ENCODE peak calls at places on chromosomes 6 and 20, in five cellular contexts. One of them, this sample, is unnamed.
A peak's percentile ranks its signal among the peaks of the same experiment; 100 is the strongest.

GRCh38 chr6:87054143-87054833 is 40.6 kb downstream of the CGA start:
- DNase-seq in neural crest cell: no peak
- DNase-seq in dorsolateral prefrontal cortex: no peak
- DNase-seq in astrocyte: no peak
- DNase-seq in heart right ventricle: no peak
- DNase-seq in this sample: no peak

GRCh38 chr6:54690596-54690995 is 156.0 kb upstream of the FAM83B start:
- DNase-seq in neural crest cell: no peak
- DNase-seq in dorsolateral prefrontal cortex: no peak
- DNase-seq in astrocyte: no peak
- DNase-seq in heart right ventricle: no peak
- DNase-seq in this sample: no peak

GRCh38 chr6:56959938-56960337 is 5.0 kb downstream of the BEND6 start:
- DNase-seq in neural crest cell: no peak
- DNase-seq in dorsolateral prefrontal cortex: no peak
- DNase-seq in astrocyte: peak; percentile 75
- DNase-seq in heart right ventricle: no peak
- DNase-seq in this sample: no peak

GRCh38 chr20:9253140-9253539 is 184.3 kb downstream of the PLCB4 start:
- DNase-seq in neural crest cell: no peak
- DNase-seq in dorsolateral prefrontal cortex: no peak
- DNase-seq in astrocyte: no peak
- DNase-seq in heart right ventricle: no peak
- DNase-seq in this sample: no peak

GRCh38 chr6:158064725-158065251 is 83.1 kb downstream of the SYNJ2 start:
- DNase-seq in neural crest cell: no peak
- DNase-seq in dorsolateral prefrontal cortex: no peak
- DNase-seq in astrocyte: no peak
- DNase-seq in heart right ventricle: no peak
- DNase-seq in this sample: peak; percentile 7

GRCh38 chr20:50216543-50217206 is 26.0 kb downstream of the CEBPB start:
- DNase-seq in neural crest cell: no peak
- DNase-seq in dorsolateral prefrontal cortex: no peak
- DNase-seq in astrocyte: no peak
- DNase-seq in heart right ventricle: no peak
- DNase-seq in this sample: no peak

GRCh38 chr20:57329608-57330221 is at the start of gene SPO11:
- DNase-seq in neural crest cell: peak; percentile 14
- DNase-seq in dorsolateral prefrontal cortex: no peak
- DNase-seq in astrocyte: no peak
- DNase-seq in heart right ventricle: no peak
- DNase-seq in this sample: no peak

GRCh38 chr6:144745434-144745833 is 460.3 kb downstream of the UTRN start:
- DNase-seq in neural crest cell: no peak
- DNase-seq in dorsolateral prefrontal cortex: no peak
- DNase-seq in astrocyte: no peak
- DNase-seq in heart right ventricle: no peak
- DNase-seq in this sample: no peak

GRCh38 chr6:24245275-24245674 is 112.6 kb downstream of the DCDC2 start:
- DNase-seq in neural crest cell: no peak
- DNase-seq in dorsolateral prefrontal cortex: no peak
- DNase-seq in astrocyte: no peak
- DNase-seq in heart right ventricle: no peak
- DNase-seq in this sample: no peak

GRCh38 chr6:128743974-128744765 is 138.8 kb upstream of the LAMA2 start:
- DNase-seq in neural crest cell: no peak
- DNase-seq in dorsolateral prefrontal cortex: no peak
- DNase-seq in astrocyte: no peak
- DNase-seq in heart right ventricle: no peak
- DNase-seq in this sample: no peak

GRCh38 chr6:35970181-35970580 is 49.3 kb upstream of the SRPK1 start:
- DNase-seq in neural crest cell: no peak
- DNase-seq in dorsolateral prefrontal cortex: no peak
- DNase-seq in astrocyte: peak; percentile 72
- DNase-seq in heart right ventricle: no peak
- DNase-seq in this sample: no peak

GRCh38 chr6:4970739-4971395 is 33.0 kb downstream of the RPP40 start:
- DNase-seq in neural crest cell: no peak
- DNase-seq in dorsolateral prefrontal cortex: no peak
- DNase-seq in astrocyte: no peak
- DNase-seq in heart right ventricle: no peak
- DNase-seq in this sample: no peak

GRCh38 chr20:50356962-50357782 is 153.0 kb upstream of the PTPN1 start:
- DNase-seq in neural crest cell: no peak
- DNase-seq in dorsolateral prefrontal cortex: no peak
- DNase-seq in astrocyte: no peak
- DNase-seq in heart right ventricle: no peak
- DNase-seq in this sample: no peak

GRCh38 chr20:31992086-31992485 is 18.2 kb upstream of the CCM2L start:
- DNase-seq in neural crest cell: no peak
- DNase-seq in dorsolateral prefrontal cortex: no peak
- DNase-seq in astrocyte: no peak
- DNase-seq in heart right ventricle: no peak
- DNase-seq in this sample: no peak

GRCh38 chr6:157667211-157668033 is 155.6 kb upstream of the SNX9 start:
- DNase-seq in neural crest cell: peak; percentile 61
- DNase-seq in dorsolateral prefrontal cortex: peak; percentile 45
- DNase-seq in astrocyte: peak; percentile 66
- DNase-seq in heart right ventricle: no peak
- DNase-seq in this sample: no peak

GRCh38 chr6:143694013-143694412 is 16.2 kb downstream of the PHACTR2 start:
- DNase-seq in neural crest cell: no peak
- DNase-seq in dorsolateral prefrontal cortex: no peak
- DNase-seq in astrocyte: no peak
- DNase-seq in heart right ventricle: no peak
- DNase-seq in this sample: no peak

GRCh38 chr6:12150812-12151432 is 138.8 kb downstream of the HIVEP1 start:
- DNase-seq in neural crest cell: no peak
- DNase-seq in dorsolateral prefrontal cortex: peak; percentile 34
- DNase-seq in astrocyte: no peak
- DNase-seq in heart right ventricle: no peak
- DNase-seq in this sample: no peak

GRCh38 chr20:50226093-50226974 is 35.7 kb downstream of the CEBPB start:
- DNase-seq in neural crest cell: no peak
- DNase-seq in dorsolateral prefrontal cortex: no peak
- DNase-seq in astrocyte: peak; percentile 58
- DNase-seq in heart right ventricle: no peak
- DNase-seq in this sample: no peak

GRCh38 chr20:58839991-58840747 is 10.5 kb downstream of the GNAS-AS1 start:
- DNase-seq in neural crest cell: no peak
- DNase-seq in dorsolateral prefrontal cortex: no peak
- DNase-seq in astrocyte: no peak
- DNase-seq in heart right ventricle: no peak
- DNase-seq in this sample: no peak

GRCh38 chr6:43891072-43891870 is 121.3 kb downstream of the VEGFA start:
- DNase-seq in neural crest cell: no peak
- DNase-seq in dorsolateral prefrontal cortex: no peak
- DNase-seq in astrocyte: no peak
- DNase-seq in heart right ventricle: no peak
- DNase-seq in this sample: no peak

GRCh38 chr6:125170376-125170775 is 16.8 kb downstream of the TPD52L1 start:
- DNase-seq in neural crest cell: no peak
- DNase-seq in dorsolateral prefrontal cortex: no peak
- DNase-seq in astrocyte: no peak
- DNase-seq in heart right ventricle: no peak
- DNase-seq in this sample: no peak

GRCh38 chr6:41040101-41040910 is 1.3 kb upstream of the UNC5CL start:
- DNase-seq in neural crest cell: no peak
- DNase-seq in dorsolateral prefrontal cortex: no peak
- DNase-seq in astrocyte: peak; percentile 7
- DNase-seq in heart right ventricle: no peak
- DNase-seq in this sample: no peak

GRCh38 chr6:32204268-32204715 is 11.8 kb upstream of the GPSM3 start:
- DNase-seq in neural crest cell: no peak
- DNase-seq in dorsolateral prefrontal cortex: no peak
- DNase-seq in astrocyte: no peak
- DNase-seq in heart right ventricle: no peak
- DNase-seq in this sample: no peak

GRCh38 chr6:42891199-42891722 is 11.8 kb downstream of the RPL7L1 start:
- DNase-seq in neural crest cell: no peak
- DNase-seq in dorsolateral prefrontal cortex: no peak
- DNase-seq in astrocyte: no peak
- DNase-seq in heart right ventricle: no peak
- DNase-seq in this sample: no peak

GRCh38 chr6:41566961-41567360 is 20.8 kb downstream of the FOXP4 start:
- DNase-seq in neural crest cell: no peak
- DNase-seq in dorsolateral prefrontal cortex: no peak
- DNase-seq in astrocyte: no peak
- DNase-seq in heart right ventricle: no peak
- DNase-seq in this sample: no peak

GRCh38 chr6:33581186-33581585 is 1.1 kb upstream of the BAK1 start:
- DNase-seq in neural crest cell: no peak
- DNase-seq in dorsolateral prefrontal cortex: no peak
- DNase-seq in astrocyte: no peak
- DNase-seq in heart right ventricle: no peak
- DNase-seq in this sample: no peak

GRCh38 chr6:33586108-33586640 is 6.1 kb upstream of the BAK1 start:
- DNase-seq in neural crest cell: no peak
- DNase-seq in dorsolateral prefrontal cortex: no peak
- DNase-seq in astrocyte: no peak
- DNase-seq in heart right ventricle: no peak
- DNase-seq in this sample: no peak

GRCh38 chr6:33585403-33586107 is 5.5 kb upstream of the BAK1 start:
- DNase-seq in neural crest cell: peak; percentile 78
- DNase-seq in dorsolateral prefrontal cortex: peak; percentile 79
- DNase-seq in astrocyte: peak; percentile 50
- DNase-seq in heart right ventricle: peak; percentile 84
- DNase-seq in this sample: peak; percentile 78

GRCh38 chr6:33584700-33585402 is 4.8 kb upstream of the BAK1 start:
- DNase-seq in neural crest cell: no peak
- DNase-seq in dorsolateral prefrontal cortex: no peak
- DNase-seq in astrocyte: no peak
- DNase-seq in heart right ventricle: no peak
- DNase-seq in this sample: no peak

DNA sequence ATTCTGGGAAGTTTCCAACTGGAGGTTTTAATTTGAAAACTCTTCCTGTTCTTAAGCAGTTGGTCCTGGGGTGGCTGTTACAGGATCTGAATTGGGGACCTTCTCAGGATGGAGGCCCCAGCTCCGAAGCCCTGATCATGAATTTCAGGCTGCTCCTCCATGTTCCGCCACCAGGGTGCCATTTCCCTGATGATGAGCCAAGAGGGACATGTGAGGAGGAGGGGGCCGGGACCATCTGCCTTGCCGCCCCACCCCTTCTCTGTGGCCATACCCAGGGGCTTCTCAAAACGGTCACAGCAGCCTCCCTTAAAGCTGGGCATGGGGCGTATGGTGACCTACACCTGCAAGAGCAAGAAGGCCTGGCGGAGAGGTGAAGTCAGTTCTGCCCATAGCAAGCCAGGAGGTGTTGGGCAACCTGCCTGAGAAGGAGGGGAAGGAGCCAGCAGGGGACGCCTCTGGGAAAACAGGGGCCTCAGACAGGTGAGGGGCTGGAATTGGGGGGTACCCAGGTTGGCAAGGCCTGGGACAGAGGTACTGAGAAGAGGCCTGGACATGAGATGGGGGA is 3.6 kb upstream of the BAK1 start:
- DNase-seq in neural crest cell: peak; percentile 44
- DNase-seq in dorsolateral prefrontal cortex: no peak
- DNase-seq in astrocyte: no peak
- DNase-seq in heart right ventricle: no peak
- DNase-seq in this sample: no peak
- TF ChIP-seq CTCF in neural crest cell: peak; percentile 51
- TF ChIP-seq CTCF in dorsolateral prefrontal cortex: no peak
- TF ChIP-seq CTCF in astrocyte: peak; percentile 22
- TF ChIP-seq CTCF in heart right ventricle: no peak
- TF ChIP-seq CTCF in this sample: peak; percentile 24

DNA sequence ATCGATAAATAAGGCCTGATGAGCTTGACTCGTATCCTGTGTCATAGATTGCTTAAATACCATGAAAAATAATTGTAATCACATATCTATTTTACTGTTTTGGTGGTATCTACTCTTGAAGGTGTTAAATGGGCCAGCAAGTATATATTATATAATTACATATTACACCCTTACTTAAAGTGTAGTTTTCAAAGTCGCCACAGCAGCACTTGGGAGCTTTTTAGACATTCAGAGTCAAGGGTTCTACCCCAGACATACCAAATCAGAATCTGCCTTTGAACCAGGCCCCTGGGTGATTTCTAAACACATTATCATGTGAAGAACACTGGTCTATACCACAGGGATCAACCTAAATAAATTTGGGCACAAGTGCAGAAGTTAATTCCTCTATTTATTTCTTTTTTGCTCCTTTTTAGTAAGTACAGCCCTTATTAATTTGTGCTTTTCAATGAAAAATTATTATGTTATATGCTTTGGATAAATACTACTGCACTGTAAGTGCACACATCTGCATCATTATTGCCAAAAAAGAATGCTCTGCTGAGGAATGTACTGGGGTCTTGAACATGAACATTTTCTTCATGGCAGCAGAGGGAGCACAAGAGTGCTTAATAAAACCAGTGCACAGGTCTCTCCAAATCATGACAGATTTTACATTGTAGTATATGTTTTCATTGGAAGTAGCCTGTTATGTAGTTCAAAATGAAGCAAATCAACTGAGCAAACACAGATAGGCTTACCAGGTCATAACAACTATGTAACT is 3.1 kb upstream of the ATXN1 start:
- DNase-seq in neural crest cell: no peak
- DNase-seq in dorsolateral prefrontal cortex: no peak
- DNase-seq in astrocyte: peak; percentile 65
- DNase-seq in heart right ventricle: no peak
- DNase-seq in this sample: no peak
- TF ChIP-seq CTCF in neural crest cell: peak; percentile 58
- TF ChIP-seq CTCF in dorsolateral prefrontal cortex: peak; percentile 25
- TF ChIP-seq CTCF in astrocyte: peak; percentile 57
- TF ChIP-seq CTCF in heart right ventricle: no peak
- TF ChIP-seq CTCF in this sample: peak; percentile 59

GRCh38 chr6:15512126-15512525 is 150.7 kb downstream of the DTNBP1 start:
- DNase-seq in neural crest cell: no peak
- DNase-seq in dorsolateral prefrontal cortex: peak; percentile 58
- DNase-seq in astrocyte: no peak
- DNase-seq in heart right ventricle: no peak
- DNase-seq in this sample: no peak
- TF ChIP-seq CTCF in neural crest cell: peak; percentile 25
- TF ChIP-seq CTCF in dorsolateral prefrontal cortex: peak; percentile 29
- TF ChIP-seq CTCF in astrocyte: peak; percentile 6
- TF ChIP-seq CTCF in heart right ventricle: peak; percentile 19
- TF ChIP-seq CTCF in this sample: peak; percentile 53

DNA sequence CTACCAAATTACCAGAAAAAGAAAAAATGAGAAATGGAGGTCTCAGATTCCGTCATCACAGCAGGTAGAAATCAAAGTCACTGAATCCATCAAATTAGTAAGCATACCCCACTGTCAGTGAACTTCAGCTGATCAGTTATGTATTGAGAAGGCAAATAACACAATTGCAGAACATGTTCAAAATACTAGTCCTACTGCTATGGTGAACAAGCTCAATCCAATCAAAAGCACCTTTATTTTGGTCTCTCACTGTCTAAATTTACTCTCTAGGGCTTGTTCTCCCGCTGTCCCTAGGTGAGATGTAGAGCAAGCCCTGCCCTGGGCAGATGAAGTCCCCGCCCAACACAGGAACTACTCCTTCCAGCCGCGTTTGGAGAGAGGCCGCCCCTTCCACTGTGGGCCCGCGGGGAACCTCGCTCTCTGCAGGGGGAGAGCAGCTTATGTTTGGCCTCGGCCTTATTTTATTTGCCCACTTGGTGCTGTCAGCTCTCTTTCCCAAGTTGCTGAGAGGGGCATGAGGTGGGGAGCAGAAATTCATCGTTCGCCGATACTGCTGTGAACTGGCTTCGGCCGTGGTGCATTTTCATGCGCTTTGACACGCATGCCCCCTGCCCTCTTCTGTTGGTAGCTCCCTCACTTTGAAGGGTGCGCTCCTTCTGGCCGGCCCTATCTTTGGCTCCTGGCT is 14.3 kb upstream of the MAP1LC3A start:
- DNase-seq in neural crest cell: no peak
- DNase-seq in dorsolateral prefrontal cortex: no peak
- DNase-seq in astrocyte: no peak
- DNase-seq in heart right ventricle: no peak
- DNase-seq in this sample: no peak
- TF ChIP-seq CTCF in neural crest cell: no peak
- TF ChIP-seq CTCF in dorsolateral prefrontal cortex: no peak
- TF ChIP-seq CTCF in astrocyte: no peak
- TF ChIP-seq CTCF in heart right ventricle: no peak
- TF ChIP-seq CTCF in this sample: no peak

This sample was measured in left ventricle myocardium inferior.